ENCODE peak calls at places on chromosomes 5 and 9, in ten cellular contexts. G, S, Q, U, R, D, N, L, E and Z are unnamed samples.

GRCh38 chr5:76610196-76610595 is 13.0 kb downstream of the F2RL2 start:
- DNase-seq in Q (no peak), G (no peak), R (no peak), L (no peak), D (no peak), U (no peak), N (no peak), E (no peak), S (no peak), Z (no peak)

GRCh38 chr9:136656795-136657611 is 5.7 kb upstream of the EGFL7 start:
- DNase-seq in N (no peak), L (no peak), E (peak; percentile 82), S (no peak), U (no peak), D (no peak), R (no peak), Q (no peak), G (no peak), Z (no peak)

GRCh38 chr9:107153336-107153735 is 129.7 kb upstream of the RAD23B start:
- DNase-seq in U (no peak), G (no peak), Q (no peak), D (no peak), L (peak; percentile 40), R (no peak), E (no peak), N (no peak), S (no peak), Z (no peak)

GRCh38 chr9:84990416-84990815 is 320.9 kb downstream of the NTRK2 start:
- DNase-seq in Q (no peak), G (no peak), D (no peak), E (no peak), U (no peak), N (no peak), L (peak; percentile 23), R (peak; percentile 87), S (no peak), Z (no peak)

GRCh38 chr5:57698785-57699184 is 216.2 kb upstream of the ACTBL2 start:
- DNase-seq in U (no peak), D (no peak), Q (no peak), L (no peak), S (no peak), G (no peak), R (peak; percentile 95), E (no peak), N (no peak), Z (no peak)

GRCh38 chr5:176799488-176799887 is 10.9 kb upstream of the UNC5A start:
- DNase-seq in U (no peak), E (no peak), R (no peak), G (no peak), L (no peak), N (no peak), S (no peak), D (no peak), Q (no peak), Z (no peak)

GRCh38 chr9:38008168-38009034 is 60.6 kb downstream of the SHB start:
- DNase-seq in R (peak; percentile 97), G (peak; percentile 82), E (no peak), L (peak; percentile 82), N (no peak), U (no peak), D (no peak), S (no peak), Q (peak; percentile 72), Z (no peak)

GRCh38 chr9:127158995-127159801 is 36.8 kb upstream of the ANGPTL2 start:
- DNase-seq in L (peak; percentile 66), N (no peak), D (peak; percentile 93), R (peak; percentile 29), E (no peak), G (peak; percentile 66), S (no peak), U (peak; percentile 92), Q (no peak), Z (no peak)

GRCh38 chr5:124395287-124395686 is 351.2 kb downstream of the ZNF608 start:
- DNase-seq in R (no peak), N (no peak), L (no peak), Q (no peak), E (no peak), D (peak; percentile 71), S (no peak), U (no peak), G (no peak), Z (no peak)

GRCh38 chr9:121619989-121620673 is 31.3 kb upstream of the DAB2IP start:
- DNase-seq in E (no peak), D (no peak), Q (no peak), R (no peak), N (peak; percentile 56), L (no peak), G (no peak), U (no peak), S (no peak), Z (no peak)

GRCh38 chr5:137141779-137142178 is 357.3 kb downstream of the SPOCK1 start:
- DNase-seq in L (peak; percentile 55), S (no peak), R (peak; percentile 55), N (no peak), Q (no peak), U (no peak), E (no peak), G (peak; percentile 52), D (no peak), Z (no peak)

GRCh38 chr9:136044971-136045594 is 50.0 kb downstream of the NACC2 start:
- DNase-seq in S (no peak), D (no peak), L (no peak), N (no peak), G (no peak), Q (no peak), U (peak; percentile 42), E (no peak), R (no peak), Z (no peak)

GRCh38 chr5:96115467-96115812 is 153.8 kb upstream of the ELL2 start:
- DNase-seq in Q (no peak), R (no peak), D (no peak), L (no peak), U (no peak), G (no peak), N (no peak), E (no peak), S (no peak), Z (no peak)

GRCh38 chr9:134887219-134887618 is 6.6 kb downstream of the FCN2 start:
- DNase-seq in D (no peak), U (no peak), L (no peak), G (no peak), Q (no peak), N (no peak), S (no peak), E (no peak), R (no peak), Z (peak; percentile 11)

GRCh38 chr5:109691248-109691574 is 1.5 kb downstream of the MAN2A1 start:
- DNase-seq in N (no peak), D (no peak), R (no peak), E (no peak), Q (no peak), L (no peak), U (no peak), S (no peak), G (no peak), Z (no peak)

GRCh38 chr5:109692011-109692410 is 2.3 kb downstream of the MAN2A1 start:
- DNase-seq in N (no peak), D (no peak), L (peak; percentile 52), R (peak; percentile 37), U (no peak), G (peak; percentile 57), Q (peak; percentile 15), E (no peak), S (no peak), Z (no peak)

GRCh38 chr5:109689740-109690455 is at the start of gene MAN2A1:
- DNase-seq in U (peak; percentile 87), E (no peak), G (peak; percentile 71), S (peak; percentile 52), L (peak; percentile 76), R (peak; percentile 86), D (peak; percentile 66), Q (peak; percentile 88), N (peak; percentile 77), Z (peak; percentile 72)

GRCh38 chr5:109688999-109689739 is 558 bp upstream of the MAN2A1 start:
- DNase-seq in U (peak; percentile 92), G (peak; percentile 90), E (peak; percentile 96), N (peak; percentile 89), Q (peak; percentile 95), L (peak; percentile 94), S (peak; percentile 68), D (peak; percentile 78), R (peak; percentile 92), Z (peak; percentile 66)

GRCh38 chr5:109690456-109691247 is 925 bp downstream of the MAN2A1 start:
- DNase-seq in L (peak; percentile 84), E (peak; percentile 93), N (peak; percentile 76), R (peak; percentile 77), G (peak; percentile 88), S (peak; percentile 37), U (peak; percentile 91), Q (peak; percentile 51), D (peak; percentile 65), Z (peak; percentile 60)
- TF ChIP-seq CTCF in L (peak; percentile 78), E (peak; percentile 78), N (peak; percentile 87), R (peak; percentile 68), G (peak; percentile 89), S (peak; percentile 56), U (peak; percentile 72), Q (peak; percentile 76), D (peak; percentile 72), Z (peak; percentile 31)

GRCh38 chr5:16542275-16542674 is 74.5 kb downstream of the RETREG1 start:
- DNase-seq in L (no peak), E (no peak), S (no peak), G (no peak), R (peak; percentile 30), Q (no peak), D (no peak), N (no peak), U (no peak), Z (no peak)
- TF ChIP-seq CTCF in L (no peak), E (no peak), S (no peak), G (no peak), R (no peak), Q (no peak), D (no peak), N (no peak), U (no peak), Z (no peak)

DNA sequence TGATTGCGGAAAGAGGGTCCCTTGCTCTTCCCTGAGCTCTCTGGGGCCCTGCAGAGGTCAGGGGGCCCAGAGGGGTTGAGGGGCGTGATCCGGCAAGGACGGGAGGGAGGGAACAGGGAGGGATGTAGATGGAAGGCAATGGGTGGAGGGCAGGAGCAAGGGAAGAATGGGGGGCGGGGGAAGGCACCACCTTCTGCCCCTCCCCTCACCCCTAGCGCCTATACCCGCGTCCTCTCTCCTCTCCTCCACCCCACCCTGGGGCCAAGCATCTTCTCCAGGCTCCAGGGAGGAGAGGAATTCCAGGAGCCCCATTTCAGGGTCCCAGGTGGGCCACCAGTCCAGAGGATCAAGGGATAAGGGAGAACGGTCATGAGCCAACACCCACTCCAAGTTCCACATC is 11.8 kb upstream of the WDR38 start:
- DNase-seq in N (no peak), G (no peak), U (no peak), S (no peak), R (no peak), L (no peak), E (no peak), D (no peak), Q (no peak), Z (no peak)
- TF ChIP-seq CTCF in N (no peak), G (no peak), U (no peak), S (no peak), R (no peak), L (no peak), E (no peak), D (no peak), Q (no peak), Z (no peak)

DNA sequence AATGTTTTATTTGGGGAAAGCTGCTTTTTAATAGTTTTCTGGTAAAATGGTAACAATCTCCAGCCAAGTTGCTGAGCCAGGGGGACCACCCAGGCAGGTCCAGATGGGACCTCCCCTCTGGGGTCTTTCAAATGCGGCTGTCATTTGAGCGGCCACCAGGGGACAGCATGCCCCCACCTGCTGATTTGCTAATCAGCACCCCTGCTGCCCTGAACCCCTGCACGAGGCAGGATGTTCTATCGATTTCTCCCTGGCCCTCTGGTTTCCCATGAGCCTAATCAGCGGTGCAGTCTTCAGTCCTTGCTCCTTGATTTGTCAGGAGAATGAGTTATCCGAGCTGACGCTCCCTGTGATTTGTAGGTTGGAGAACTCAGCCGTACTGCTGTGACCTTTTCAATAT is 247.0 kb downstream of the FSTL4 start:
- DNase-seq in Q (no peak), S (peak; percentile 33), R (no peak), N (no peak), D (peak; percentile 58), L (no peak), U (no peak), G (no peak), E (no peak), Z (no peak)
- TF ChIP-seq CTCF in Q (peak; percentile 58), S (peak; percentile 66), R (peak; percentile 36), N (peak; percentile 56), D (peak; percentile 85), L (no peak), U (no peak), G (no peak), E (no peak), Z (peak; percentile 47)